ENCODE peak calls at places on chromosomes 7 and 10, in five cellular contexts. B is stimulated activated naive CD4-positive, alpha-beta T cell; M is NCI-H460; G is activated CD4-positive, alpha-beta T cell treated with anti-CD3 and anti-CD28 coated beads for 4 hours; F is tibial artery. D is an unnamed sample.
A peak's percentile ranks its signal among the peaks of the same experiment; 100 is the strongest.

GRCh38 chr10:109894516-109894915 is 28.8 kb downstream of the XPNPEP1 start:
- DNase-seq in B (no peak), M (no peak), G (no peak), F (peak; percentile 90), D (peak; percentile 30)

GRCh38 chr10:47396311-47396717 is 12.2 kb upstream of the ZNF488 start:
- DNase-seq in B (no peak), M (no peak), G (no peak), F (no peak), D (no peak)

GRCh38 chr10:118873080-118873737 is 118.4 kb upstream of the CACUL1 start:
- DNase-seq in B (no peak), M (no peak), G (no peak), F (no peak), D (no peak)

GRCh38 chr10:129949411-129950335 is 14.4 kb downstream of the EBF3 start:
- DNase-seq in B (no peak), M (no peak), G (no peak), F (peak; percentile 63), D (peak; percentile 49)

GRCh38 chr7:113128028-113128427 is 9.7 kb upstream of the SMIM30 start:
- DNase-seq in B (no peak), M (no peak), G (no peak), F (no peak), D (no peak)

GRCh38 chr10:113820507-113820906 is 33.4 kb downstream of the DCLRE1A start:
- DNase-seq in B (no peak), M (no peak), G (no peak), F (no peak), D (no peak)

GRCh38 chr10:14926061-14926470 is 27.8 kb downstream of the DCLRE1C start:
- DNase-seq in B (no peak), M (no peak), G (no peak), F (no peak), D (no peak)

GRCh38 chr7:66348959-66349358 is 143.8 kb downstream of the TPST1 start:
- DNase-seq in B (no peak), M (no peak), G (no peak), F (no peak), D (peak; percentile 90)

GRCh38 chr10:4546500-4546899 is 279.5 kb upstream of the AKR1E2 start:
- DNase-seq in B (no peak), M (no peak), G (peak; percentile 16), F (no peak), D (no peak)

GRCh38 chr7:38232475-38233366 is 40.7 kb downstream of the TARP start:
- DNase-seq in B (no peak), M (no peak), G (peak; percentile 69), F (no peak), D (peak; percentile 99)

GRCh38 chr10:28564905-28565304 is 32.0 kb downstream of the WAC start:
- DNase-seq in B (no peak), M (no peak), G (no peak), F (no peak), D (no peak)

GRCh38 chr7:92206672-92207071 is 27.7 kb upstream of the LRRD1 start:
- DNase-seq in B (no peak), M (no peak), G (no peak), F (no peak), D (peak; percentile 7)

GRCh38 chr10:84185526-84186175 is 8.7 kb upstream of the CDHR1 start:
- DNase-seq in B (no peak), M (no peak), G (no peak), F (no peak), D (no peak)

GRCh38 chr10:132960071-132960472 is 17.7 kb upstream of the CFAP46 start:
- DNase-seq in B (no peak), M (no peak), G (no peak), F (peak; percentile 19), D (no peak)

GRCh38 chr7:13835442-13835841 is 154.0 kb downstream of the ETV1 start:
- DNase-seq in B (no peak), M (no peak), G (no peak), F (no peak), D (no peak)